ENCODE peak calls at places on chromosomes 11 and 22, in ten cellular contexts. N, J, C, F, L, Q, O, W, E and V are unnamed samples.

GRCh38 chr11:87194985-87195820 is 157.5 kb downstream of the TMEM135 start:
- DNase-seq in W (no peak), E (no peak), J (no peak), F (no peak), Q (no peak), L (no peak), N (no peak), C (no peak), O (no peak), V (no peak)

GRCh38 chr22:50146440-50147228 is 23.9 kb upstream of the PANX2 start:
- DNase-seq in J (peak; percentile 52), C (peak; percentile 42), N (peak; percentile 78), Q (peak; percentile 79), O (no peak), E (no peak), W (peak; percentile 58), F (no peak), L (peak; percentile 18), V (no peak)

GRCh38 chr11:122343247-122343646 is 227.2 kb upstream of the BLID start:
- DNase-seq in Q (no peak), O (no peak), C (no peak), L (no peak), N (no peak), E (no peak), W (no peak), F (no peak), J (no peak), V (no peak)

GRCh38 chr11:126581871-126582270 is 226.4 kb downstream of the ST3GAL4 start:
- DNase-seq in W (no peak), O (no peak), F (no peak), Q (no peak), J (no peak), C (no peak), E (no peak), N (no peak), L (no peak), V (no peak)

GRCh38 chr22:36291831-36292740 is 39.2 kb downstream of the APOL1 start:
- DNase-seq in N (no peak), C (no peak), O (no peak), Q (no peak), E (no peak), F (no peak), W (no peak), J (no peak), L (no peak), V (no peak)

GRCh38 chr11:69587454-69588081 is 53.4 kb upstream of the CCND1 start:
- DNase-seq in E (no peak), N (peak; percentile 75), C (peak; percentile 13), Q (no peak), J (peak; percentile 95), F (no peak), L (no peak), W (no peak), O (no peak), V (no peak)

GRCh38 chr11:118343981-118344521 is at the start of gene CD3G:
- DNase-seq in C (no peak), O (peak; percentile 54), E (peak; percentile 20), J (no peak), Q (no peak), F (peak; percentile 59), W (no peak), L (no peak), N (no peak), V (no peak)

GRCh38 chr11:72584293-72584921 is 89.8 kb downstream of the PDE2A start:
- DNase-seq in F (peak; percentile 42), W (peak; percentile 9), O (peak; percentile 37), E (no peak), L (no peak), C (no peak), N (peak; percentile 51), J (no peak), Q (peak; percentile 32), V (no peak)

GRCh38 chr11:2806351-2807058 is 79.1 kb downstream of the CDKN1C start:
- DNase-seq in C (no peak), W (no peak), E (no peak), O (no peak), Q (no peak), F (peak; percentile 1), L (no peak), N (no peak), J (no peak), V (no peak)

GRCh38 chr22:34437140-34437539 is 516.9 kb upstream of the LARGE1 start:
- DNase-seq in J (no peak), L (no peak), E (no peak), C (no peak), Q (no peak), W (no peak), O (no peak), N (no peak), F (no peak), V (no peak)

GRCh38 chr11:35321532-35322320 is 97.6 kb downstream of the SLC1A2 start:
- DNase-seq in L (no peak), E (no peak), Q (no peak), C (no peak), N (peak; percentile 59), W (no peak), O (no peak), J (no peak), F (no peak), V (no peak)